ENCODE peak calls at places on chromosomes 3 and 15, in four cellular contexts. I is pulmonary artery endothelial cell, L is endothelial cell, B is ecto neural progenitor cell. W is an unnamed sample.

GRCh38 chr15:68620721-68621528 is 42.1 kb downstream of the CORO2B start:
- DNase-seq in L (no peak), B (no peak), I (no peak), W (no peak)

GRCh38 chr15:90860942-90861675 is 7.3 kb upstream of the FURIN start:
- DNase-seq in B (no peak), L (no peak), I (no peak), W (no peak)

GRCh38 chr3:52534281-52535183 is 875 bp upstream of the NT5DC2 start:
- DNase-seq in I (no peak), B (peak), L (peak), W (peak)

GRCh38 chr3:9422712-9423424 is 25.5 kb downstream of the SETD5 start:
- DNase-seq in B (peak), I (peak), L (peak), W (no peak)

GRCh38 chr3:62582495-62583172 is 209.3 kb upstream of the FEZF2 start:
- DNase-seq in I (no peak), B (no peak), L (no peak), W (no peak)

GRCh38 chr15:39213385-39213840 is 367.5 kb upstream of the THBS1 start:
- DNase-seq in I (no peak), B (peak), L (no peak), W (no peak)

GRCh38 chr3:45635475-45636256 is 41.1 kb downstream of the LIMD1 start:
- DNase-seq in L (no peak), I (no peak), B (no peak), W (no peak)

GRCh38 chr15:85150130-85150480 is 168.4 kb downstream of the PDE8A start:
- DNase-seq in I (no peak), B (no peak), L (no peak), W (no peak)

GRCh38 chr3:134598813-134599563 is 51.8 kb downstream of the KY start:
- DNase-seq in L (no peak), B (no peak), I (no peak), W (no peak)

GRCh38 chr3:170867143-170867542 is 2.9 kb downstream of the RPL22L1 start:
- DNase-seq in L (no peak), I (no peak), B (no peak), W (no peak)

W was measured in D721Med.